ENCODE peak calls at places on chromosomes 1 and 21, in nine cellular contexts. B is hepatocyte, Y is AG04449, E is mucosa of descending colon, G is heart left ventricle, A is NB4, X is mammary epithelial cell, Q is lower lobe of right lung, S is HAP-1. F is an unnamed sample.

GRCh38 chr1:74578101-74578500 is 65.7 kb upstream of the LRRC53 start:
- DNase-seq in Y (no peak), E (no peak), S (no peak), B (no peak), X (no peak), A (no peak), G (no peak), Q (no peak), F (no peak)

GRCh38 chr1:173669491-173669941 is at the start of gene ANKRD45:
- DNase-seq in B (peak; percentile 57), S (no peak), X (no peak), Y (no peak), Q (peak; percentile 68), E (no peak), A (no peak), G (peak; percentile 44), F (peak; percentile 77)

GRCh38 chr1:161843156-161843555 is 77.0 kb downstream of the ATF6 start:
- DNase-seq in G (no peak), S (no peak), E (no peak), B (no peak), Q (no peak), Y (no peak), A (no peak), X (no peak), F (no peak)

GRCh38 chr1:230753586-230754251 is 6.5 kb downstream of the CAPN9 start:
- DNase-seq in Q (no peak), X (peak; percentile 6), S (peak; percentile 73), E (peak; percentile 76), B (peak; percentile 70), G (peak; percentile 69), A (peak; percentile 9), Y (no peak), F (peak; percentile 81)

GRCh38 chr1:47230692-47231313 is 1.2 kb downstream of the TAL1 start:
- DNase-seq in A (no peak), G (no peak), B (no peak), X (no peak), E (no peak), Q (no peak), Y (no peak), S (peak; percentile 18), F (peak; percentile 41)

GRCh38 chr1:65483993-65484754 is 63.7 kb downstream of the LEPR start:
- DNase-seq in Q (no peak), A (no peak), Y (no peak), E (no peak), B (no peak), G (no peak), X (no peak), S (no peak), F (no peak)

GRCh38 chr1:31786366-31787060 is 22.4 kb upstream of the ADGRB2 start:
- DNase-seq in Y (no peak), G (peak; percentile 23), B (no peak), X (no peak), S (no peak), Q (peak; percentile 34), A (no peak), E (no peak), F (no peak)

GRCh38 chr21:44582055-44582454 is 1.7 kb upstream of the KRTAP10-5 start:
- DNase-seq in G (no peak), A (no peak), S (no peak), Y (no peak), Q (no peak), X (no peak), E (no peak), B (no peak), F (no peak)

GRCh38 chr21:16455978-16456377 is 726.2 kb downstream of the USP25 start:
- DNase-seq in X (no peak), Y (no peak), S (peak; percentile 86), Q (no peak), E (no peak), A (no peak), G (no peak), B (no peak), F (no peak)

GRCh38 chr1:56248138-56248537 is 331.2 kb downstream of the PLPP3 start:
- DNase-seq in Q (no peak), B (no peak), S (no peak), Y (no peak), X (no peak), G (no peak), E (no peak), A (no peak), F (no peak)

GRCh38 chr1:941027-941587 is 17.4 kb downstream of the SAMD11 start:
- DNase-seq in S (no peak), G (no peak), A (no peak), E (no peak), B (no peak), Y (no peak), Q (no peak), X (no peak), F (peak; percentile 74)
- H3K4me3 ChIP-seq in S (peak overlapping the region; percentile 24), G (peak overlapping the region; percentile 47), A (no peak overlapping the region), E (no peak overlapping the region), B (no peak overlapping the region), Y (peak overlapping the region; percentile 15), Q (peak overlapping the region; percentile 46), X (no peak overlapping the region), F (peak overlapping the region; percentile 43)

GRCh38 chr1:89198500-89199072 is at the start of gene GBP4:
- DNase-seq in Y (no peak), G (peak; percentile 52), E (peak; percentile 55), S (no peak), Q (peak; percentile 64), X (peak; percentile 25), B (peak; percentile 15), A (no peak), F (peak; percentile 32)
- H3K4me3 ChIP-seq in Y (peak within 1 kb of the TSS; percentile 32), G (peak within 1 kb of the TSS; percentile 50), E (peak within 1 kb of the TSS; percentile 18), S (no peak within 1 kb of the TSS), Q (peak within 1 kb of the TSS; percentile 64), X (peak within 1 kb of the TSS; percentile 34), B (no peak within 1 kb of the TSS), A (no peak within 1 kb of the TSS), F (peak within 1 kb of the TSS; percentile 94)

GRCh38 chr1:109392788-109393580 is 4.7 kb downstream of the SORT1 start:
- DNase-seq in S (no peak), X (no peak), Q (peak; percentile 78), E (peak; percentile 63), A (no peak), Y (no peak), B (peak; percentile 74), G (peak; percentile 86), F (peak; percentile 85)

GRCh38 chr1:109392037-109392787 is 5.5 kb downstream of the SORT1 start:
- DNase-seq in G (peak; percentile 65), S (no peak), Q (peak; percentile 49), X (no peak), Y (no peak), A (no peak), B (no peak), E (no peak), F (no peak)

GRCh38 chr1:109389638-109390341 is 7.9 kb downstream of the SORT1 start:
- DNase-seq in G (no peak), Y (no peak), Q (no peak), X (no peak), E (no peak), B (no peak), S (no peak), A (no peak), F (no peak)

GRCh38 chr1:109391626-109392025 is 6.1 kb downstream of the SORT1 start:
- DNase-seq in G (no peak), Y (no peak), B (no peak), A (no peak), Q (no peak), X (no peak), S (no peak), E (no peak), F (no peak)

DNA sequence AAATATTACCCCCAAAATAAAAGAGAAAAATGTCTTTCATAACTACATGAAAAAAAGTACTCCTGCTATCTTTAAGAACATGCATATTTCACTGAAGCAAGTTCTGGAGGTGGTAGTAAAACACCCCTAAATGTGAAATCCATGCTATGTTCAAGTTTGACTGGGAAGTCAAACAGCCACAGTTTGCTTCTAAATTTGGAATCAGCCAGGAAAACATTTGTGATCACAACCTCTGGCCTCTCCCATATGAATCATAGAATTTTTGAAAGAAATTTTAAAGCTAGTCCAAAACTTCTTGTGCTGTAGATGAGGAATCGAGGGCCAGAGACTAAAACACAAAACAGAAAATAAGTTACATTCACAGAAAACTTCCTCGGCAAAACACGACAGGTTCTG is 6.6 kb downstream of the SORT1 start:
- DNase-seq in G (no peak), Q (no peak), B (no peak), E (no peak), A (no peak), Y (no peak), S (no peak), X (no peak), F (no peak)
- H3K4me3 ChIP-seq in G (peak overlapping the region; percentile 40), Q (peak overlapping the region; percentile 27), B (no peak overlapping the region), E (no peak overlapping the region), A (no peak overlapping the region), Y (no peak overlapping the region), S (no peak overlapping the region), X (no peak overlapping the region), F (peak overlapping the region; percentile 47)

GRCh38 chr1:226395753-226396152 is 12.1 kb downstream of the PARP1 start:
- DNase-seq in Y (no peak), G (no peak), S (no peak), E (no peak), Q (no peak), X (no peak), B (no peak), A (no peak), F (no peak)
- H3K4me3 ChIP-seq in Y (no peak overlapping the region), G (no peak overlapping the region), S (no peak overlapping the region), E (no peak overlapping the region), Q (no peak overlapping the region), X (no peak overlapping the region), B (no peak overlapping the region), A (no peak overlapping the region), F (no peak overlapping the region)

GRCh38 chr1:44786841-44787426 is 1.0 kb downstream of the BEST4 start:
- DNase-seq in B (no peak), A (no peak), X (no peak), Y (no peak), S (no peak), Q (no peak), E (no peak), G (no peak), F (peak; percentile 48)

GRCh38 chr1:44784094-44785026 is 3.6 kb downstream of the BEST4 start:
- DNase-seq in A (peak; percentile 30), Q (no peak), S (no peak), Y (no peak), E (no peak), G (peak; percentile 31), X (peak; percentile 49), B (no peak), F (peak; percentile 77)

GRCh38 chr1:44786138-44786840 is 1.7 kb downstream of the BEST4 start:
- DNase-seq in Q (peak; percentile 86), A (peak; percentile 53), X (peak; percentile 40), G (peak; percentile 64), S (peak; percentile 81), E (peak; percentile 81), Y (no peak), B (peak; percentile 89), F (peak; percentile 89)

GRCh38 chr1:44785027-44785376 is 3.0 kb downstream of the BEST4 start:
- DNase-seq in X (no peak), B (no peak), Y (no peak), G (no peak), A (no peak), S (no peak), E (no peak), Q (peak; percentile 33), F (no peak)

GRCh38 chr1:44785501-44786137 is 2.4 kb downstream of the BEST4 start:
- DNase-seq in S (no peak), Y (no peak), B (no peak), Q (peak; percentile 14), E (no peak), X (no peak), G (no peak), A (no peak), F (no peak)
- H3K4me3 ChIP-seq in S (peak overlapping the region; percentile 38), Y (peak overlapping the region; percentile 50), B (no peak overlapping the region), Q (peak overlapping the region; percentile 59), E (no peak overlapping the region), X (no peak overlapping the region), G (peak overlapping the region; percentile 52), A (no peak overlapping the region), F (peak overlapping the region; percentile 2)

GRCh38 chr1:201944002-201944401 is 2.3 kb downstream of the LMOD1 start:
- DNase-seq in S (no peak), Y (no peak), G (no peak), Q (no peak), E (no peak), X (no peak), B (no peak), A (no peak), F (no peak)
- H3K4me3 ChIP-seq in S (no peak overlapping the region), Y (peak overlapping the region; percentile 85), G (peak overlapping the region; percentile 53), Q (peak overlapping the region; percentile 51), E (no peak overlapping the region), X (no peak overlapping the region), B (no peak overlapping the region), A (no peak overlapping the region), F (peak overlapping the region; percentile 78)

F was measured in right cardiac atrium.